ENCODE peak calls at places on chromosomes 13 and 19, in five cellular contexts. X is NCI-H82, Y is NCI-H2029, U is NCI-H510A treated with DMSO at 0.1 percent for 48 hours, I is fibroblast of mammary gland. Q is an unnamed sample.

GRCh38 chr19:50252111-50252886 is 48.9 kb downstream of the MYH14 start:
- DNase-seq in X (peak; percentile 30), Y (no peak), U (no peak), I (peak; percentile 29), Q (peak; percentile 17)

GRCh38 chr19:4279530-4280422 is 710 bp downstream of the SHD start:
- DNase-seq in X (no peak), Y (no peak), U (no peak), I (no peak), Q (no peak)

GRCh38 chr19:30297969-30298368 is 74.2 kb upstream of the ZNF536 start:
- DNase-seq in X (no peak), Y (no peak), U (no peak), I (no peak), Q (no peak)

GRCh38 chr13:28489536-28489935 is 5.4 kb downstream of the FLT1 start:
- DNase-seq in X (peak; percentile 80), Y (no peak), U (no peak), I (no peak), Q (no peak)

GRCh38 chr13:31174018-31174417 is 12.3 kb upstream of the HSPH1 start:
- DNase-seq in X (peak; percentile 14), Y (no peak), U (no peak), I (peak; percentile 22), Q (no peak)

GRCh38 chr13:30125422-30126073 is 181.8 kb downstream of the KATNAL1 start:
- DNase-seq in X (no peak), Y (peak; percentile 40), U (peak; percentile 79), I (peak; percentile 96), Q (no peak)

GRCh38 chr19:56769650-56770049 is 70.9 kb downstream of the PEG3 start:
- DNase-seq in X (no peak), Y (no peak), U (no peak), I (no peak), Q (no peak)

GRCh38 chr19:46493236-46494114 is 2.2 kb downstream of the PNMA8B start:
- DNase-seq in X (no peak), Y (no peak), U (peak; percentile 11), I (no peak), Q (no peak)

GRCh38 chr13:101453784-101454201 is 1.3 kb downstream of the ITGBL1 start:
- DNase-seq in X (no peak), Y (no peak), U (peak; percentile 1), I (no peak), Q (no peak)

GRCh38 chr13:113663934-113664333 is 3.1 kb upstream of the GRK1 start:
- DNase-seq in X (no peak), Y (no peak), U (no peak), I (no peak), Q (no peak)

GRCh38 chr13:95573226-95573625 is 20.7 kb downstream of the CLDN10 start:
- DNase-seq in X (no peak), Y (no peak), U (no peak), I (peak; percentile 48), Q (no peak)

GRCh38 chr13:107299717-107300116 is 731.8 kb upstream of the ARGLU1 start:
- DNase-seq in X (no peak), Y (no peak), U (no peak), I (no peak), Q (no peak)

GRCh38 chr19:17334414-17335409 is at the start of gene ANO8:
- DNase-seq in X (peak; percentile 99), Y (peak; percentile 92), U (peak; percentile 94), I (peak; percentile 99), Q (peak; percentile 82)

GRCh38 chr13:89458456-89458855 is 1787.3 kb downstream of the SLITRK5 start:
- DNase-seq in X (no peak), Y (no peak), U (no peak), I (no peak), Q (no peak)